ENCODE peak calls at places on chromosomes 2 and 18, in seven cellular contexts. I, E, W, Q, S, A and U are unnamed samples.

GRCh38 chr2:18861951-18862350 is 272.6 kb upstream of the NT5C1B start:
- DNase-seq in W (no peak), E (no peak), S (no peak), Q (no peak), A (no peak), I (no peak), U (no peak)

GRCh38 chr2:102439065-102439695 is 16.2 kb downstream of the IL18RAP start:
- DNase-seq in W (no peak), S (peak; percentile 84), I (no peak), E (no peak), A (no peak), Q (no peak), U (no peak)

GRCh38 chr18:6055711-6056110 is 160.4 kb upstream of the TMEM200C start:
- DNase-seq in W (no peak), E (no peak), A (no peak), I (no peak), S (peak; percentile 0), Q (no peak), U (no peak)

GRCh38 chr2:180655393-180655792 is 325.0 kb upstream of the UBE2E3 start:
- DNase-seq in Q (no peak), E (no peak), A (no peak), I (no peak), W (no peak), S (peak; percentile 54), U (no peak)

GRCh38 chr2:195697681-195698220 is 40.7 kb downstream of the SLC39A10 start:
- DNase-seq in S (no peak), I (no peak), E (no peak), W (no peak), Q (no peak), A (no peak), U (no peak)

GRCh38 chr2:120669971-120670370 is 65.7 kb upstream of the GLI2 start:
- DNase-seq in S (no peak), E (no peak), Q (no peak), A (no peak), W (no peak), I (no peak), U (no peak)

GRCh38 chr2:131580187-131580586 is 52.5 kb downstream of the CCDC74A start:
- DNase-seq in Q (no peak), A (no peak), S (no peak), W (no peak), I (no peak), E (no peak), U (no peak)

GRCh38 chr2:62570861-62571698 is 65.1 kb upstream of the TMEM17 start:
- DNase-seq in W (peak; percentile 17), I (no peak), Q (no peak), E (no peak), S (peak; percentile 44), A (peak; percentile 25), U (no peak)

GRCh38 chr2:141508086-141508749 is 622.6 kb downstream of the LRP1B start:
- DNase-seq in E (no peak), I (no peak), A (no peak), W (no peak), Q (no peak), S (no peak), U (no peak)

GRCh38 chr2:38174646-38175096 is 98.7 kb upstream of the CYP1B1 start:
- DNase-seq in S (peak; percentile 97), Q (no peak), I (no peak), W (no peak), A (no peak), E (peak; percentile 69), U (no peak)

GRCh38 chr2:29082804-29083495 is 8.6 kb upstream of the PCARE start:
- DNase-seq in I (no peak), S (no peak), E (no peak), A (no peak), W (no peak), Q (no peak), U (no peak)

GRCh38 chr2:236578980-236579745 is 9.5 kb downstream of the ACKR3 start:
- DNase-seq in W (no peak), E (no peak), A (no peak), S (no peak), I (no peak), Q (no peak), U (no peak)

GRCh38 chr2:49598231-49598630 is 443.9 kb upstream of the FSHR start:
- DNase-seq in I (no peak), W (no peak), Q (no peak), E (no peak), A (no peak), S (no peak), U (no peak)

GRCh38 chr2:71700880-71701397 is 247.6 kb downstream of the DYSF start:
- DNase-seq in Q (peak; percentile 38), W (peak; percentile 71), S (no peak), A (no peak), E (no peak), I (no peak), U (no peak)

GRCh38 chr2:240538031-240538780 is 19.6 kb downstream of the ANKMY1 start:
- DNase-seq in I (no peak), Q (no peak), W (no peak), A (no peak), S (no peak), E (no peak), U (peak; percentile 9)

GRCh38 chr2:217497850-217498377 is 504.9 kb downstream of the TNS1 start:
- DNase-seq in E (no peak), I (no peak), Q (no peak), S (no peak), W (no peak), A (no peak), U (no peak)

GRCh38 chr18:77191241-77191751 is 58.4 kb upstream of the GALR1 start:
- DNase-seq in A (no peak), Q (no peak), E (no peak), S (peak; percentile 8), I (no peak), W (no peak), U (no peak)

GRCh38 chr18:63119647-63120046 is 199.9 kb downstream of the BCL2 start:
- DNase-seq in E (peak; percentile 49), A (peak; percentile 6), W (peak; percentile 5), I (peak; percentile 26), S (peak; percentile 23), Q (no peak), U (no peak)

GRCh38 chr2:241135737-241136136 is 13.5 kb downstream of the PASK start:
- DNase-seq in S (no peak), Q (no peak), W (no peak), E (no peak), A (no peak), I (no peak), U (no peak)

GRCh38 chr2:70454936-70455544 is 98.6 kb downstream of the TGFA start:
- DNase-seq in Q (no peak), E (no peak), S (no peak), I (no peak), A (no peak), W (no peak), U (peak; percentile 14)